ENCODE peak calls at places on chromosome 17, in eight cellular contexts. One of them, this sample, is unnamed.

GRCh38 chr17:45976755-45977505 is 22.1 kb upstream of the STH start:
- DNase-seq in colonic mucosa: no peak
- DNase-seq in mesenteric fat pad: no peak
- DNase-seq in stimulated activated CD4-positive, alpha-beta T cell treated with anti-CD3 and anti-CD28 coated beads, Interleukin-4, amount 100 ng/mL, for 1 hour: no peak
- DNase-seq in KBM-7: no peak
- DNase-seq in iris pigment epithelial cell: peak
- DNase-seq in aorta: peak
- DNase-seq in SHP77: no peak
- DNase-seq in this sample: no peak

GRCh38 chr17:75847595-75848522 is 3.7 kb upstream of the UNC13D start:
- DNase-seq in colonic mucosa: no peak
- DNase-seq in mesenteric fat pad: no peak
- DNase-seq in stimulated activated CD4-positive, alpha-beta T cell treated with anti-CD3 and anti-CD28 coated beads, Interleukin-4, amount 100 ng/mL, for 1 hour: no peak
- DNase-seq in KBM-7: no peak
- DNase-seq in iris pigment epithelial cell: no peak
- DNase-seq in aorta: no peak
- DNase-seq in SHP77: no peak
- DNase-seq in this sample: no peak

GRCh38 chr17:58373923-58374322 is 21.9 kb upstream of the SUPT4H1 start:
- DNase-seq in colonic mucosa: no peak
- DNase-seq in mesenteric fat pad: no peak
- DNase-seq in stimulated activated CD4-positive, alpha-beta T cell treated with anti-CD3 and anti-CD28 coated beads, Interleukin-4, amount 100 ng/mL, for 1 hour: no peak
- DNase-seq in KBM-7: no peak
- DNase-seq in iris pigment epithelial cell: no peak
- DNase-seq in aorta: no peak
- DNase-seq in SHP77: no peak
- DNase-seq in this sample: no peak

GRCh38 chr17:4719684-4720221 is 9.3 kb downstream of the ARRB2 start:
- DNase-seq in colonic mucosa: no peak
- DNase-seq in mesenteric fat pad: no peak
- DNase-seq in stimulated activated CD4-positive, alpha-beta T cell treated with anti-CD3 and anti-CD28 coated beads, Interleukin-4, amount 100 ng/mL, for 1 hour: no peak
- DNase-seq in KBM-7: no peak
- DNase-seq in iris pigment epithelial cell: peak
- DNase-seq in aorta: peak
- DNase-seq in SHP77: peak
- DNase-seq in this sample: no peak

GRCh38 chr17:46984892-46985291 is 5.8 kb upstream of the RPRML start:
- DNase-seq in colonic mucosa: peak
- DNase-seq in mesenteric fat pad: no peak
- DNase-seq in stimulated activated CD4-positive, alpha-beta T cell treated with anti-CD3 and anti-CD28 coated beads, Interleukin-4, amount 100 ng/mL, for 1 hour: no peak
- DNase-seq in KBM-7: no peak
- DNase-seq in iris pigment epithelial cell: no peak
- DNase-seq in aorta: no peak
- DNase-seq in SHP77: peak
- DNase-seq in this sample: no peak

GRCh38 chr17:61805399-61805798 is 57.9 kb downstream of the BRIP1 start:
- DNase-seq in colonic mucosa: no peak
- DNase-seq in mesenteric fat pad: no peak
- DNase-seq in stimulated activated CD4-positive, alpha-beta T cell treated with anti-CD3 and anti-CD28 coated beads, Interleukin-4, amount 100 ng/mL, for 1 hour: no peak
- DNase-seq in KBM-7: no peak
- DNase-seq in iris pigment epithelial cell: peak
- DNase-seq in aorta: no peak
- DNase-seq in SHP77: no peak
- DNase-seq in this sample: no peak

GRCh38 chr17:40659909-40660308 is 5.1 kb downstream of the KRT222 start:
- DNase-seq in colonic mucosa: no peak
- DNase-seq in mesenteric fat pad: no peak
- DNase-seq in stimulated activated CD4-positive, alpha-beta T cell treated with anti-CD3 and anti-CD28 coated beads, Interleukin-4, amount 100 ng/mL, for 1 hour: no peak
- DNase-seq in KBM-7: no peak
- DNase-seq in iris pigment epithelial cell: no peak
- DNase-seq in aorta: no peak
- DNase-seq in SHP77: no peak
- DNase-seq in this sample: no peak

GRCh38 chr17:29699283-29699682 is 76.6 kb upstream of the CORO6 start:
- DNase-seq in colonic mucosa: no peak
- DNase-seq in mesenteric fat pad: no peak
- DNase-seq in stimulated activated CD4-positive, alpha-beta T cell treated with anti-CD3 and anti-CD28 coated beads, Interleukin-4, amount 100 ng/mL, for 1 hour: no peak
- DNase-seq in KBM-7: no peak
- DNase-seq in iris pigment epithelial cell: no peak
- DNase-seq in aorta: no peak
- DNase-seq in SHP77: no peak
- DNase-seq in this sample: no peak

GRCh38 chr17:15456972-15457722 is 10.3 kb downstream of the CDRT4 start:
- DNase-seq in colonic mucosa: no peak
- DNase-seq in mesenteric fat pad: peak
- DNase-seq in stimulated activated CD4-positive, alpha-beta T cell treated with anti-CD3 and anti-CD28 coated beads, Interleukin-4, amount 100 ng/mL, for 1 hour: no peak
- DNase-seq in KBM-7: no peak
- DNase-seq in iris pigment epithelial cell: peak
- DNase-seq in aorta: peak
- DNase-seq in SHP77: no peak
- DNase-seq in this sample: no peak

This sample was measured in Kasumi-1.